ENCODE peak calls at places on chromosome 14, in eight cellular contexts. One of them, this sample, is unnamed.

GRCh38 chr14:52907949-52908348 is 42.9 kb downstream of the FERMT2 start:
- DNase-seq in omental fat pad: no peak
- DNase-seq in GM12865: no peak
- DNase-seq in GM06990: no peak
- DNase-seq in PC-3: peak
- DNase-seq in mucosa of descending colon: no peak
- DNase-seq in mammary epithelial cell: no peak
- DNase-seq in mesothelial cell of epicardium: no peak
- DNase-seq in this sample: no peak

GRCh38 chr14:35404496-35405303 is at the start of gene NFKBIA:
- DNase-seq in omental fat pad: peak
- DNase-seq in GM12865: peak
- DNase-seq in GM06990: peak
- DNase-seq in PC-3: peak
- DNase-seq in mucosa of descending colon: peak
- DNase-seq in mammary epithelial cell: peak
- DNase-seq in mesothelial cell of epicardium: peak
- DNase-seq in this sample: peak

GRCh38 chr14:68474741-68475140 is 318.1 kb downstream of the ZFP36L1 start:
- DNase-seq in omental fat pad: no peak
- DNase-seq in GM12865: no peak
- DNase-seq in GM06990: no peak
- DNase-seq in PC-3: peak
- DNase-seq in mucosa of descending colon: no peak
- DNase-seq in mammary epithelial cell: no peak
- DNase-seq in mesothelial cell of epicardium: no peak
- DNase-seq in this sample: no peak

GRCh38 chr14:85576848-85577541 is 47.1 kb downstream of the FLRT2 start:
- DNase-seq in omental fat pad: no peak
- DNase-seq in GM12865: no peak
- DNase-seq in GM06990: no peak
- DNase-seq in PC-3: peak
- DNase-seq in mucosa of descending colon: no peak
- DNase-seq in mammary epithelial cell: no peak
- DNase-seq in mesothelial cell of epicardium: no peak
- DNase-seq in this sample: no peak

GRCh38 chr14:100732766-100733100 is 6.0 kb downstream of the DLK1 start:
- DNase-seq in omental fat pad: no peak
- DNase-seq in GM12865: no peak
- DNase-seq in GM06990: no peak
- DNase-seq in PC-3: no peak
- DNase-seq in mucosa of descending colon: no peak
- DNase-seq in mammary epithelial cell: no peak
- DNase-seq in mesothelial cell of epicardium: no peak
- DNase-seq in this sample: no peak

GRCh38 chr14:21476526-21476924 is 234 bp downstream of the RAB2B start:
- DNase-seq in omental fat pad: peak
- DNase-seq in GM12865: no peak
- DNase-seq in GM06990: no peak
- DNase-seq in PC-3: peak
- DNase-seq in mucosa of descending colon: peak
- DNase-seq in mammary epithelial cell: peak
- DNase-seq in mesothelial cell of epicardium: peak
- DNase-seq in this sample: no peak

GRCh38 chr14:72154645-72155378 is 222.6 kb downstream of the RGS6 start:
- DNase-seq in omental fat pad: no peak
- DNase-seq in GM12865: no peak
- DNase-seq in GM06990: no peak
- DNase-seq in PC-3: no peak
- DNase-seq in mucosa of descending colon: no peak
- DNase-seq in mammary epithelial cell: no peak
- DNase-seq in mesothelial cell of epicardium: no peak
- DNase-seq in this sample: no peak

GRCh38 chr14:65134651-65135579 is 32.6 kb upstream of the MAX start:
- DNase-seq in omental fat pad: no peak
- DNase-seq in GM12865: no peak
- DNase-seq in GM06990: no peak
- DNase-seq in PC-3: no peak
- DNase-seq in mucosa of descending colon: peak
- DNase-seq in mammary epithelial cell: no peak
- DNase-seq in mesothelial cell of epicardium: no peak
- DNase-seq in this sample: no peak

GRCh38 chr14:77082356-77082755 is 15.7 kb upstream of the CIPC start:
- DNase-seq in omental fat pad: no peak
- DNase-seq in GM12865: no peak
- DNase-seq in GM06990: no peak
- DNase-seq in PC-3: no peak
- DNase-seq in mucosa of descending colon: no peak
- DNase-seq in mammary epithelial cell: no peak
- DNase-seq in mesothelial cell of epicardium: no peak
- DNase-seq in this sample: no peak

GRCh38 chr14:61280526-61281185 is 482 bp downstream of the TMEM30B start:
- DNase-seq in omental fat pad: no peak
- DNase-seq in GM12865: peak
- DNase-seq in GM06990: peak
- DNase-seq in PC-3: peak
- DNase-seq in mucosa of descending colon: peak
- DNase-seq in mammary epithelial cell: peak
- DNase-seq in mesothelial cell of epicardium: peak
- DNase-seq in this sample: peak

DNA sequence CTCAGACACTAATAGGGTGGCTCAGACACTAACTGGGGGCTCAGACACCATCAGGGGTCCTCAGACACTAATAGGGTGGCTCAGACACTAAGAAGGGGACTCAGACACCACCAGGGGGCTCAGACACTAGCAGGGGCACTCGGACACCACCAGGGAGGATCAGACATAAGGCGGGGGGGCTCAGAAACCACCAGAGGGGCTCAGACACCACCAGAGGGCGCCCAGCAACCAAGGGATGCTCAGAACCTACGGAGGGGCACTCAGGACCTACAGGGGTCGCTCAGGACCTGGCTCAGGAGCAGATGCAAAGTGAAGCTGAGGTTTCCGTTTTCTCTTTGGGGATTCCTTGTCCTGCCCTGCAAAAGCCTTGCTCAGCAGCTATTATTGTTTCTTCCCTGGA is 448.5 kb downstream of the TMEM121 start:
- DNase-seq in omental fat pad: no peak
- DNase-seq in GM12865: peak
- DNase-seq in GM06990: no peak
- DNase-seq in PC-3: no peak
- DNase-seq in mucosa of descending colon: peak
- DNase-seq in mammary epithelial cell: no peak
- DNase-seq in mesothelial cell of epicardium: no peak
- DNase-seq in this sample: no peak
- TF ChIP-seq CTCF in omental fat pad: no peak
- TF ChIP-seq CTCF in GM12865: peak
- TF ChIP-seq CTCF in GM06990: peak
- TF ChIP-seq CTCF in PC-3: no peak
- TF ChIP-seq CTCF in mucosa of descending colon: no peak
- TF ChIP-seq CTCF in mammary epithelial cell: no peak
- TF ChIP-seq CTCF in mesothelial cell of epicardium: no peak
- TF ChIP-seq CTCF in this sample: no peak

GRCh38 chr14:37597538-37598084 is 2.2 kb downstream of the TTC6 start:
- DNase-seq in omental fat pad: no peak
- DNase-seq in GM12865: no peak
- DNase-seq in GM06990: no peak
- DNase-seq in PC-3: peak
- DNase-seq in mucosa of descending colon: peak
- DNase-seq in mammary epithelial cell: no peak
- DNase-seq in mesothelial cell of epicardium: no peak
- DNase-seq in this sample: no peak
- TF ChIP-seq CTCF in omental fat pad: no peak
- TF ChIP-seq CTCF in GM12865: no peak
- TF ChIP-seq CTCF in GM06990: no peak
- TF ChIP-seq CTCF in PC-3: peak
- TF ChIP-seq CTCF in mucosa of descending colon: peak
- TF ChIP-seq CTCF in mammary epithelial cell: peak
- TF ChIP-seq CTCF in mesothelial cell of epicardium: peak
- TF ChIP-seq CTCF in this sample: peak

DNA sequence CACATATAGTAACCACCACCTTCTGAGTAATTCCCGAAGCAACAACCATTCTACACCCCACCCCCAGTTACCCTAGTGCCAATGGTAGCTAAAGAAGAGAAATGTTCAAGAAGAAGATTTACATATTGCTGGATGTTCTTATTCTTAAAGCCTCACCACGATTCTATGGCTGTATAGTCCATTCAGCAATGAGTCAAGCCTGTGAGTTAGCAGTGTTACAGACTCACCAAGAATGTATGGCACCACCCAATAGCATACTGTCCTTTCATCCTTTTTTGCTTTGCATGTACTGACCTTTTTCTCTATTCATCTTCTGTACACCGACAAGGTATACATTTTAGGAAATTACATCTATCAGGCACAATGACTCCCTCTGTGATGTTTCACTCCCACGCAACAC is 945.9 kb downstream of the DIO2 start:
- DNase-seq in omental fat pad: no peak
- DNase-seq in GM12865: no peak
- DNase-seq in GM06990: no peak
- DNase-seq in PC-3: peak
- DNase-seq in mucosa of descending colon: no peak
- DNase-seq in mammary epithelial cell: peak
- DNase-seq in mesothelial cell of epicardium: no peak
- DNase-seq in this sample: no peak
- TF ChIP-seq CTCF in omental fat pad: no peak
- TF ChIP-seq CTCF in GM12865: no peak
- TF ChIP-seq CTCF in GM06990: no peak
- TF ChIP-seq CTCF in PC-3: no peak
- TF ChIP-seq CTCF in mucosa of descending colon: no peak
- TF ChIP-seq CTCF in mammary epithelial cell: no peak
- TF ChIP-seq CTCF in mesothelial cell of epicardium: no peak
- TF ChIP-seq CTCF in this sample: no peak

DNA sequence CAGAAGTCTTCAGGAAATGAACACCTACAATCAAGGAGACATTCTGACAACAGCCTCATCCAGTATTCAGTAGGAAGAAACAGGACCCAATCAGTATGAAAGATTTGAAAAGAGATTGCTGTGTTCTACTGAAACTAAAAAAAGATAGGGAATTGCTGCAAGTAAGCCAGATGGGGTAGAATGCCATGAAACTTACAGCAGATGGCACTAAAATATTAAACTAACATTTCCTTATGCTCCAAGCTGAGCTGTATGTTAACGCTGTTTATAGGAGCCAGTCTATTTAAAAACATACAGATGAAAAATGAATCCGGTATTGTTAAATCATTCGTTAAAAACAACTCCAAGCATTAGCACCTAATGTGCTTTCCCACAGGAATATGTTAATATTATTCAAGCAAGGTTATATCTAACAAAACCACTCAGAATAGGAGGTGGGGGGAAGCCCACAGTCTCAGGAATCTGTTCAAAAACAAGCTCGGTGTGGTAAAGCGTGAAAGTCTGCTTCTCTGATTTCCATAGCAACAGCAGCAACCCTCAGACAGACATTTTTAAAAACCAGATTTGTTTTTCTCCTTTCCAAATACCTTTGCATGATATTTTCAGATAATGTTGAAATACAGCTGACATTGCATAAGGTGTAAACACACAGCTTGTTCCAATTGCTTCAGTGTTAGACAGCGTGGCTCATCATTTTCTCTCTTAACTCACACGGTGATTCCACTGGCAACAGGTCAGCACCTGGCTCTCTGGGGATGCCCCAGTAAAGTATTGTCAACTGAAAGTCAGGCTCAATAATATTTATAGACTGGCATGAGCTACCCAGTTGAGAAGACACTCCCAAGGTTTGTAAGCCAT is 131.4 kb upstream of the CCDC175 start:
- DNase-seq in omental fat pad: no peak
- DNase-seq in GM12865: no peak
- DNase-seq in GM06990: no peak
- DNase-seq in PC-3: peak
- DNase-seq in mucosa of descending colon: no peak
- DNase-seq in mammary epithelial cell: no peak
- DNase-seq in mesothelial cell of epicardium: no peak
- DNase-seq in this sample: no peak
- TF ChIP-seq CTCF in omental fat pad: no peak
- TF ChIP-seq CTCF in GM12865: no peak
- TF ChIP-seq CTCF in GM06990: no peak
- TF ChIP-seq CTCF in PC-3: peak
- TF ChIP-seq CTCF in mucosa of descending colon: no peak
- TF ChIP-seq CTCF in mammary epithelial cell: no peak
- TF ChIP-seq CTCF in mesothelial cell of epicardium: no peak
- TF ChIP-seq CTCF in this sample: no peak

DNA sequence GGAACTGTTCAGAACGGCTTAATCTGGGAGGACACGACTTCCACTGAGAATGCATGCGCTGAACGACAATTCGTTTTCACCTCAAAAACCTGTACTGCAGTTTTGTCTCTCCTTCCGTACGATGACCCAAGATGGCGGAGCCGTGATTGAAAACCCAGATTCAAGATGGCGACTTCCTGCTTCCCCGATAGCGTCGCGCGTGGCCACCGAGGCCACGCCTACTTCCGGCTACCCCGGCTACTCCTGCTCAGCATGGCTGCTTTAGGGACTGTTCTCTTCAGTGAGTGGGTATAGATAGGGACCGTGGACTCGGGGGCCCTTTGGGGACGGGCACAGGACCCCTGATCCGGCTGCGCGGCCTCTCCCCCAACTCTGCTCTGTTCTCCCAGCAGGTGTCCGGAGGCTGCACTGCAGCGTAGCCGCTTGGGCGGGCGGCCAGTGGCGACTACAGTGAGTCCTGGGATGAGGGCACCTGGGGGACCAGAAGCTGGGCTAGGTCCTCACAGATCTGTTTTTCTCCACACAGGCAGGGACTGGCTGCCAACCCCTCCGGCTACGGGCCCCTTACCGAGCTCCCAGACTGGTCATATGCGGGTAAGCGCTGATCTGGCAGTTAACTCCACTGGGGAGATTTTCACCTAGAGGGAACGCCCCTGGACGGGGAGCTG is at the start of gene MRPL52:
- DNase-seq in omental fat pad: no peak
- DNase-seq in GM12865: peak
- DNase-seq in GM06990: peak
- DNase-seq in PC-3: peak
- DNase-seq in mucosa of descending colon: peak
- DNase-seq in mammary epithelial cell: peak
- DNase-seq in mesothelial cell of epicardium: peak
- DNase-seq in this sample: peak
- TF ChIP-seq CTCF in omental fat pad: no peak
- TF ChIP-seq CTCF in GM12865: no peak
- TF ChIP-seq CTCF in GM06990: no peak
- TF ChIP-seq CTCF in PC-3: no peak
- TF ChIP-seq CTCF in mucosa of descending colon: no peak
- TF ChIP-seq CTCF in mammary epithelial cell: no peak
- TF ChIP-seq CTCF in mesothelial cell of epicardium: no peak
- TF ChIP-seq CTCF in this sample: no peak

This sample was measured in neural crest cell.